ENCODE peak calls at places on chromosomes 16 and 17, in eight cellular contexts. I is GM06990; W is endodermal cell; H is adrenal gland; T is neural progenitor cell; A is CD8-positive, alpha-beta T cell; B is gastrocnemius medialis; N is osteocyte. J is an unnamed sample.
A peak's percentile ranks its signal among the peaks of the same experiment; 100 is the strongest.

GRCh38 chr17:80029235-80029974 is 6.3 kb downstream of the TBC1D16 start:
- DNase-seq in N (no peak), W (peak; percentile 71), A (no peak), B (peak; percentile 80), T (no peak), H (peak; percentile 79), I (no peak), J (peak; percentile 29)

GRCh38 chr16:73384561-73384960 is 336.6 kb upstream of the ZFHX3 start:
- DNase-seq in H (no peak), W (no peak), A (no peak), I (no peak), N (no peak), T (no peak), B (no peak), J (no peak)

GRCh38 chr16:17133851-17134250 is 336.9 kb downstream of the XYLT1 start:
- DNase-seq in N (no peak), B (no peak), H (no peak), T (no peak), A (no peak), W (no peak), I (no peak), J (no peak)

GRCh38 chr17:82297804-82298537 is 19.4 kb downstream of the CD7 start:
- DNase-seq in H (peak; percentile 89), T (no peak), W (peak; percentile 59), A (peak; percentile 93), I (peak; percentile 86), B (peak; percentile 71), N (peak; percentile 86), J (peak; percentile 93)

GRCh38 chr17:38605230-38605851 is 411 bp downstream of the SRCIN1 start:
- DNase-seq in N (no peak), H (no peak), A (no peak), B (no peak), T (peak; percentile 89), W (peak; percentile 93), I (peak; percentile 37), J (peak; percentile 65)

GRCh38 chr16:1863681-1864460 is 8.1 kb downstream of the MEIOB start:
- DNase-seq in H (no peak), N (peak; percentile 32), I (peak; percentile 15), T (peak; percentile 38), B (no peak), A (no peak), W (no peak), J (no peak)

GRCh38 chr16:27740496-27741201 is 190.7 kb downstream of the KATNIP start:
- DNase-seq in I (no peak), T (no peak), W (no peak), N (no peak), A (no peak), B (no peak), H (no peak), J (no peak)

GRCh38 chr17:75808905-75809621 is 24.5 kb downstream of the UNK start:
- DNase-seq in W (peak; percentile 49), B (peak; percentile 73), T (no peak), A (no peak), I (no peak), H (peak; percentile 67), N (no peak), J (no peak)

GRCh38 chr17:59840329-59840907 is 52.3 kb downstream of the TUBD1 start:
- DNase-seq in I (no peak), A (no peak), B (no peak), H (no peak), N (peak; percentile 17), W (peak; percentile 85), T (peak; percentile 45), J (no peak)

GRCh38 chr16:26727801-26728200 is 338.9 kb upstream of the C16orf82 start:
- DNase-seq in W (no peak), B (no peak), N (no peak), T (no peak), A (no peak), I (no peak), H (no peak), J (no peak)

GRCh38 chr16:1137604-1138003 is 15.3 kb upstream of the CACNA1H start:
- DNase-seq in B (no peak), H (peak; percentile 100), W (no peak), A (no peak), N (no peak), I (no peak), T (no peak), J (no peak)

GRCh38 chr16:22018559-22018958 is 10.6 kb downstream of the MOSMO start:
- DNase-seq in H (no peak), W (no peak), N (no peak), A (no peak), T (no peak), I (no peak), B (no peak), J (no peak)

GRCh38 chr17:78300962-78301820 is 58.7 kb downstream of the SOCS3 start:
- DNase-seq in I (no peak), H (no peak), W (no peak), B (no peak), N (no peak), A (no peak), T (no peak), J (no peak)

GRCh38 chr16:22264786-22265185 is 32.4 kb upstream of the POLR3E start:
- DNase-seq in H (no peak), A (no peak), N (no peak), T (peak; percentile 39), B (no peak), W (no peak), I (no peak), J (no peak)

GRCh38 chr16:11004957-11005610 is 60.7 kb downstream of the CLEC16A start:
- DNase-seq in W (no peak), A (no peak), H (no peak), N (no peak), B (no peak), I (no peak), T (no peak), J (no peak)

GRCh38 chr16:11009027-11009755 is 64.8 kb downstream of the CLEC16A start:
- DNase-seq in I (no peak), A (no peak), B (no peak), W (no peak), N (no peak), T (no peak), H (no peak), J (no peak)

GRCh38 chr16:11006666-11007065 is 62.3 kb downstream of the CLEC16A start:
- DNase-seq in H (no peak), W (no peak), N (no peak), T (no peak), B (no peak), A (no peak), I (no peak), J (no peak)

GRCh38 chr16:11005611-11005975 is 61.2 kb downstream of the CLEC16A start:
- DNase-seq in N (no peak), H (no peak), I (no peak), B (no peak), A (no peak), W (no peak), T (no peak), J (no peak)

DNA sequence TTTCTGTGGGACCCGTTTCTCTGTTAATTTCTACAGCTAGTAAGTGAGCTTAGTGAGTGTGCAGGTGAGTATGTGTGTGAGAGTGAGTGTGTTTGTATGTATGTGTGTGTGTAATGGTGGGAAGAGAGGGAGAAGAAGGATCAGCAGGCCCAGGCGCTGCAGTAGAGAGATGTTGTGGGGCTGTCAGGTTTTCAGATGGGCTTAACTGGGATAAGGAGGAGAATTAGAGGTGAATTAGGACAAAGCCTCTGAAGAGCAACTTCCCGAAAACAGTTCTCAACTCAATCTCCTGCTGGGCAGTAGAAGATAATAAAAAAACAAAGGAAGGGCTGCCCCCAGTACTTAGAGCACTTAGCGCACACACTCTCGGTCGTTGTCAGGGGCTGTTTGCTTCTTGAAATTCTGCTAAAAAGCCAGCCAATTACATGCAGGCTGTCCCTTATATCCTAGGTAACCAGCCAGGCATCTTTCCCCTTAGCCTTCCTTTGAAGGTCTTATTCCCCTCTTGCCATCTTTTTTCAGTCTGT is 63.4 kb downstream of the CLEC16A start:
- DNase-seq in N (no peak), T (peak; percentile 65), W (peak; percentile 76), B (no peak), H (no peak), A (no peak), I (no peak), J (no peak)
- TF ChIP-seq CTCF in N (no peak), T (no peak), W (no peak), B (no peak), H (no peak), A (no peak), I (no peak), J (no peak)

GRCh38 chr17:16932156-16932555 is 39.8 kb downstream of the TNFRSF13B start:
- DNase-seq in N (no peak), W (no peak), H (no peak), A (no peak), I (no peak), T (no peak), B (no peak), J (no peak)
- TF ChIP-seq CTCF in N (no peak), W (no peak), H (no peak), A (no peak), I (no peak), T (no peak), B (no peak), J (no peak)

GRCh38 chr17:705011-705410 is 9.6 kb downstream of the VPS53 start:
- DNase-seq in I (no peak), H (no peak), B (no peak), T (no peak), A (no peak), W (no peak), N (no peak), J (no peak)
- TF ChIP-seq CTCF in I (no peak), H (no peak), B (no peak), T (no peak), A (no peak), W (no peak), N (no peak), J (no peak)

GRCh38 chr17:74152591-74153455 is 50.7 kb upstream of the RPL38 start:
- DNase-seq in B (no peak), I (no peak), T (no peak), A (no peak), N (peak; percentile 78), W (peak; percentile 58), H (no peak), J (peak; percentile 14)

GRCh38 chr17:74153456-74153810 is 50.0 kb upstream of the RPL38 start:
- DNase-seq in W (no peak), H (no peak), B (no peak), I (no peak), A (no peak), T (no peak), N (no peak), J (no peak)

GRCh38 chr17:74151551-74152315 is 51.7 kb upstream of the RPL38 start:
- DNase-seq in W (peak; percentile 44), H (no peak), T (no peak), N (peak; percentile 62), I (no peak), B (no peak), A (no peak), J (no peak)

GRCh38 chr17:74156878-74157277 is 46.6 kb upstream of the RPL38 start:
- DNase-seq in T (no peak), I (no peak), N (peak; percentile 25), W (no peak), H (no peak), B (no peak), A (no peak), J (no peak)

DNA sequence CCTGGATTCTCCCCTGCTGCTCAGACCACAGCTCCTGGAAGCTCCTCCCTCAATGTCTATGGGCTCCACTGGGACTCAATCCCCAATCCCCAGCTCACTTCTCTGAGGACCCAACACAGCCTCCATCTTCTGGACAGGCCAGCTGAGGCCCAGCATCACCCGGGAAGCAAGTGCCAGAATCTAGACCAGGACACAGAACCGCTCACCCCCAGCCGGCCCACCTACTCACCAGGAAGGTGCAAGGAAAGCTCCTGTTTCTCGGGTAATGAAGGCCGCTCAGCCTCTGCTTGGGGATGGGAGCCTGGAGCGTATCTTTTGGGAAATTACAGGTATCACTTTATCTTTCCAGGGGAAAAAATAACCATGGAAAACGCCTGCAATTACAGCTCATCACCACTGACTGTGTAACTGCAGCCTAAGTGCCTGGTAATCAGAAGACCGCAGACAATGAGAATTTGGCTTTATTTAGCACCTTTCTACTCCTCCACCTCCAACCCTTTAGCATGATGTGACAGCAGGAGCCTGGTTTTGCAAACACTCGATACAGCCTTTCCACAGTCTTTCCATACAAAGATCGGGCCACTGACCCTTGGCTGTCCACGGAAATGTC is 49.6 kb upstream of the RPL38 start:
- DNase-seq in T (no peak), B (no peak), I (no peak), N (peak; percentile 75), H (no peak), A (no peak), W (no peak), J (no peak)
- TF ChIP-seq CTCF in T (peak; percentile 16), B (no peak), I (no peak), N (no peak), H (no peak), A (no peak), W (peak; percentile 60), J (no peak)